ENCODE peak calls at places on chromosomes 7 and 10, in nine cellular contexts. I is mammary epithelial cell; D is hippocampal formation; C is AG04450; Y is colonic mucosa; G is progenitor cell of endocrine pancreas; S is stimulated activated CD8-positive, alpha-beta memory T cell treated with anti-CD3 and anti-CD28 coated beads, Interleukin-2, amount 100 ng/mL, for 1 hour; X is right cardiac atrium; M is naive thymus-derived CD8-positive, alpha-beta T cell. P is an unnamed sample.

GRCh38 chr7:16962986-16963385 is 81.2 kb upstream of the AGR3 start:
- DNase-seq in I (no peak), X (no peak), S (no peak), Y (no peak), M (no peak), G (no peak), D (no peak), C (no peak), P (no peak)

GRCh38 chr7:155230169-155230593 is 67.5 kb upstream of the INSIG1 start:
- DNase-seq in S (no peak), M (no peak), D (peak), C (peak), I (peak), Y (no peak), X (no peak), G (no peak), P (no peak)

GRCh38 chr10:100515612-100516011 is 4.0 kb downstream of the SEC31B start:
- DNase-seq in M (no peak), D (no peak), S (no peak), C (no peak), Y (no peak), I (no peak), X (no peak), G (no peak), P (no peak)

GRCh38 chr10:125006921-125007391 is 65.0 kb downstream of the ZRANB1 start:
- DNase-seq in Y (no peak), C (no peak), I (no peak), M (no peak), D (no peak), S (no peak), G (no peak), X (peak), P (no peak)

GRCh38 chr10:86868353-86868752 is 89.1 kb downstream of the MMRN2 start:
- DNase-seq in S (no peak), D (no peak), M (no peak), X (peak), I (no peak), Y (no peak), G (no peak), C (no peak), P (no peak)

GRCh38 chr7:36295090-36295489 is 94.6 kb upstream of the ANLN start:
- DNase-seq in D (no peak), C (no peak), M (no peak), I (no peak), S (no peak), Y (no peak), X (no peak), G (no peak), P (no peak)

GRCh38 chr7:2108501-2109250 is 124.1 kb downstream of the MAD1L1 start:
- DNase-seq in I (no peak), M (no peak), Y (no peak), S (no peak), X (no peak), D (peak), G (no peak), C (no peak), P (no peak)

GRCh38 chr7:107725138-107725740 is 18.7 kb upstream of the CBLL1 start:
- DNase-seq in Y (peak), X (no peak), M (peak), S (no peak), D (peak), I (peak), G (no peak), C (peak), P (no peak)

GRCh38 chr7:117941138-117941810 is 68.0 kb upstream of the CTTNBP2 start:
- DNase-seq in S (no peak), I (no peak), M (no peak), D (no peak), C (no peak), G (no peak), X (no peak), Y (no peak), P (no peak)

GRCh38 chr10:34001087-34001580 is 666.7 kb upstream of the NRP1 start:
- DNase-seq in I (no peak), D (no peak), S (no peak), M (no peak), C (no peak), G (no peak), X (no peak), Y (no peak), P (no peak)

GRCh38 chr7:29306276-29307036 is 111.9 kb downstream of the CHN2 start:
- DNase-seq in I (no peak), G (no peak), M (no peak), S (no peak), C (no peak), D (peak), Y (no peak), X (no peak), P (no peak)

GRCh38 chr7:140937702-140938283 is 13.1 kb upstream of the BRAF start:
- DNase-seq in S (no peak), C (no peak), I (no peak), X (no peak), G (no peak), Y (no peak), D (no peak), M (no peak), P (no peak)

GRCh38 chr7:102390697-102391484 is 5.3 kb upstream of the PRKRIP1 start:
- DNase-seq in C (peak), M (peak), G (peak), Y (peak), I (peak), S (peak), D (peak), X (peak), P (no peak)

GRCh38 chr7:141244466-141244865 is 170.6 kb downstream of the TMEM178B start:
- DNase-seq in S (no peak), D (no peak), I (no peak), G (no peak), C (no peak), Y (no peak), X (no peak), M (no peak), P (no peak)

GRCh38 chr7:116499168-116500070 is at the start of gene CAV2:
- DNase-seq in D (no peak), X (peak), S (no peak), Y (peak), I (peak), G (peak), M (peak), C (no peak), P (no peak)

GRCh38 chr7:64308019-64308275 is 5.8 kb upstream of the ZNF736 start:
- DNase-seq in M (no peak), C (no peak), S (no peak), Y (no peak), I (no peak), D (no peak), X (peak), G (no peak), P (no peak)

GRCh38 chr10:49286686-49287085 is 12.3 kb upstream of the C10orf71 start:
- DNase-seq in S (no peak), D (no peak), M (no peak), C (no peak), I (no peak), X (no peak), Y (no peak), G (no peak), P (no peak)

GRCh38 chr7:25029075-25029474 is 49.1 kb upstream of the OSBPL3 start:
- DNase-seq in C (no peak), X (no peak), D (no peak), Y (no peak), M (no peak), S (no peak), I (no peak), G (no peak), P (no peak)

GRCh38 chr7:149144996-149145850 is 2.0 kb upstream of the ZNF398 start:
- DNase-seq in X (no peak), G (no peak), Y (no peak), S (no peak), M (no peak), C (no peak), D (no peak), I (peak), P (no peak)

GRCh38 chr10:4678951-4679671 is 146.9 kb upstream of the AKR1E2 start:
- DNase-seq in X (no peak), M (no peak), D (no peak), I (no peak), C (no peak), G (no peak), Y (peak), S (no peak), P (no peak)

GRCh38 chr7:13359656-13360055 is 629.8 kb downstream of the ETV1 start:
- DNase-seq in I (no peak), M (no peak), C (no peak), G (no peak), X (no peak), D (no peak), S (no peak), Y (no peak), P (no peak)

GRCh38 chr7:110157631-110158362 is 933.1 kb upstream of the LRRN3 start:
- DNase-seq in D (no peak), X (no peak), C (no peak), Y (no peak), G (no peak), I (no peak), M (no peak), S (no peak), P (no peak)

GRCh38 chr10:130809761-130810515 is 501.6 kb downstream of the TCERG1L start:
- DNase-seq in C (no peak), Y (no peak), X (no peak), G (no peak), M (no peak), I (no peak), D (no peak), S (no peak), P (no peak)

GRCh38 chr7:115477193-115477651 is 553.3 kb downstream of the TFEC start:
- DNase-seq in X (peak), G (peak), S (no peak), C (peak), M (no peak), D (no peak), I (no peak), Y (peak), P (no peak)

GRCh38 chr7:79245623-79246249 is 207.7 kb downstream of the MAGI2 start:
- DNase-seq in X (no peak), G (no peak), M (no peak), C (no peak), Y (no peak), S (no peak), D (no peak), I (no peak), P (no peak)

GRCh38 chr7:116271980-116272886 is 61.9 kb downstream of the TES start:
- DNase-seq in G (no peak), I (peak), C (peak), M (no peak), Y (peak), D (no peak), S (no peak), X (peak), P (no peak)

GRCh38 chr10:75347211-75347610 is 54.4 kb downstream of the ZNF503 start:
- DNase-seq in C (no peak), I (no peak), X (no peak), M (no peak), Y (peak), D (no peak), S (no peak), G (no peak), P (no peak)

GRCh38 chr7:32533313-32534024 is 38.2 kb downstream of the AVL9 start:
- DNase-seq in S (no peak), G (no peak), C (no peak), M (no peak), Y (no peak), I (no peak), X (no peak), D (no peak), P (no peak)

GRCh38 chr10:50152792-50153272 is 85.1 kb downstream of the WASHC2A start:
- DNase-seq in G (no peak), X (peak), Y (peak), M (no peak), S (no peak), C (no peak), I (no peak), D (no peak), P (no peak)

GRCh38 chr10:132700168-132701098 is 85.5 kb downstream of the NKX6-2 start:
- DNase-seq in G (no peak), D (no peak), X (peak), C (no peak), M (no peak), I (no peak), S (no peak), Y (peak), P (no peak)

GRCh38 chr7:149050941-149051340 is 22.6 kb upstream of the PDIA4 start:
- DNase-seq in S (no peak), C (no peak), D (no peak), I (peak), G (no peak), X (no peak), M (no peak), Y (no peak), P (no peak)

GRCh38 chr7:2539031-2540028 is 16.0 kb downstream of the BRAT1 start:
- DNase-seq in X (peak), C (no peak), Y (no peak), I (no peak), D (no peak), G (no peak), M (no peak), S (no peak), P (no peak)

GRCh38 chr7:148921806-148922205 is 37.7 kb upstream of the EZH2 start:
- DNase-seq in M (no peak), Y (peak), S (no peak), I (no peak), D (no peak), G (no peak), C (no peak), X (peak), P (no peak)

GRCh38 chr10:81873932-81874816 is 820 bp upstream of the NRG3 start:
- DNase-seq in S (no peak), I (peak), Y (peak), G (peak), M (no peak), D (no peak), X (peak), C (no peak), P (no peak)